ENCODE peak calls at places on chromosomes 7 and 10, in seven cellular contexts. P is heart left ventricle; A is naive thymus-derived CD4-positive, alpha-beta T cell; I is amniotic stem cell; F is stimulated activated CD4-positive, alpha-beta T cell treated with anti-CD3 and anti-CD28 coated beads, TNF-alpha, amount 100 ng/mL, for 4 hours; D is IMR-90; N is cardiac muscle cell. E is an unnamed sample.

GRCh38 chr7:1056006-1056784 is 11.8 kb downstream of the GPR146 start:
- DNase-seq in N (no peak), D (no peak), F (no peak), A (no peak), P (peak), I (no peak), E (no peak)

GRCh38 chr7:96067321-96067720 is 254.6 kb downstream of the SLC25A13 start:
- DNase-seq in A (no peak), I (no peak), N (no peak), F (no peak), D (no peak), P (no peak), E (no peak)

GRCh38 chr7:152678133-152678645 is 2.2 kb upstream of the XRCC2 start:
- DNase-seq in A (no peak), N (no peak), F (no peak), I (no peak), P (no peak), D (no peak), E (no peak)

GRCh38 chr10:71159892-71160291 is 52.5 kb upstream of the UNC5B start:
- DNase-seq in I (no peak), D (no peak), A (no peak), N (no peak), F (no peak), P (no peak), E (no peak)

GRCh38 chr10:123150986-123151738 is 3.0 kb upstream of the BUB3 start:
- DNase-seq in A (no peak), I (no peak), F (no peak), N (peak), P (no peak), D (peak), E (no peak)

GRCh38 chr7:39952791-39953190 is 2.7 kb downstream of the CDK13 start:
- DNase-seq in I (no peak), P (no peak), N (no peak), D (peak), A (no peak), F (no peak), E (no peak)

GRCh38 chr7:157503229-157503628 is 166.4 kb downstream of the DNAJB6 start:
- DNase-seq in I (no peak), F (no peak), P (no peak), A (peak), N (no peak), D (no peak), E (no peak)

GRCh38 chr10:91162495-91163268 is 57.8 kb upstream of the PCGF5 start:
- DNase-seq in A (peak), P (peak), N (peak), D (peak), I (peak), F (peak), E (peak)

GRCh38 chr10:98469532-98469931 is 22.8 kb upstream of the HPS1 start:
- DNase-seq in N (no peak), P (no peak), A (no peak), F (no peak), I (no peak), D (no peak), E (no peak)

GRCh38 chr10:1197384-1197783 is 141.2 kb downstream of the WDR37 start:
- DNase-seq in D (no peak), P (no peak), A (no peak), F (no peak), N (no peak), I (no peak), E (no peak)

GRCh38 chr10:114576716-114577115 is 81.4 kb downstream of the ABLIM1 start:
- DNase-seq in F (no peak), P (no peak), A (no peak), N (no peak), D (no peak), I (no peak), E (no peak)

GRCh38 chr7:73811760-73812168 is 19.0 kb upstream of the CLDN4 start:
- DNase-seq in A (no peak), P (peak), F (peak), D (peak), I (peak), N (peak), E (peak)

E was measured in K562.